ENCODE peak calls at places on chromosome 10, in six cellular contexts. P is CD8-positive, alpha-beta T cell; K is natural killer cell treated with Interleukin-12 subunit alpha and Interleukin-12 subunit beta and Interleukin-15 and Interleukin-18, amount 100 ng/mL, for 72 hours; B is activated T-cell treated with anti-CD3 and anti-CD28 coated beads, Interleukin-2, amount 50 U/mL, for 4 hours; E is naive thymus-derived CD4-positive, alpha-beta T cell; Q is activated CD4-positive, CD25-positive, alpha-beta regulatory T cell treated with anti-CD3 and anti-CD28 coated beads, Interleukin-2, amount 50 U/mL, for 24 hours. C is an unnamed sample.

GRCh38 chr10:96670786-96671185 is 49.5 kb downstream of the PIK3AP1 start:
- ATAC-seq in K (peak), P (peak), Q (no peak), E (peak), B (no peak), C (no peak)

GRCh38 chr10:16866861-16867260 is 49.6 kb upstream of the RSU1 start:
- ATAC-seq in Q (no peak), P (no peak), K (no peak), E (no peak), B (no peak), C (no peak)

GRCh38 chr10:61987951-61988379 is 86.5 kb downstream of the ARID5B start:
- ATAC-seq in K (peak), E (peak), Q (peak), P (peak), B (peak), C (peak)

GRCh38 chr10:77872947-77873557 is 53.5 kb downstream of the DLG5 start:
- ATAC-seq in E (no peak), P (no peak), Q (no peak), K (no peak), B (no peak), C (no peak)

GRCh38 chr10:110502851-110503301 is 5.2 kb downstream of the DUSP5 start:
- ATAC-seq in E (peak), Q (no peak), P (no peak), B (peak), K (no peak), C (peak)

GRCh38 chr10:103548581-103549348 is 55.3 kb downstream of the NEURL1 start:
- ATAC-seq in B (no peak), E (no peak), Q (no peak), P (no peak), K (no peak), C (no peak)

GRCh38 chr10:62632071-62632809 is 172.3 kb upstream of the ADO start:
- ATAC-seq in P (peak), E (peak), Q (peak), B (peak), K (peak), C (peak)

GRCh38 chr10:97089209-97089865 is 96.4 kb downstream of the SLIT1 start:
- ATAC-seq in K (no peak), B (no peak), E (no peak), P (no peak), Q (no peak), C (no peak)

GRCh38 chr10:86753638-86754434 is 2.6 kb upstream of the BMPR1A start:
- ATAC-seq in E (no peak), P (no peak), K (no peak), Q (no peak), B (no peak), C (no peak)

C was measured in stimulated activated memory B cell treated with anti-CD40 and anti-IgM and Interleukin-4, amounts not matched to agents 10 μg/mL and 1 μg/mL and 100 μg/mL, for 72 hours.